ENCODE peak calls at places on chromosomes 13 and 19, in eight cellular contexts. One of them, this sample, is unnamed.
A peak's percentile ranks its signal among the peaks of the same experiment; 100 is the strongest.

GRCh38 chr13:22961835-22962537 is 218.8 kb upstream of the SGCG start:
- DNase-seq in ovary: no peak
- DNase-seq in vagina: no peak
- DNase-seq in esophagus muscularis mucosa: peak; percentile 21
- DNase-seq in heart left ventricle: no peak
- DNase-seq in body of pancreas: no peak
- DNase-seq in esophagus squamous epithelium: no peak
- DNase-seq in tibial nerve: no peak
- DNase-seq in this sample: no peak

GRCh38 chr19:3605770-3606169 is 905 bp downstream of the TBXA2R start:
- DNase-seq in ovary: no peak
- DNase-seq in vagina: no peak
- DNase-seq in esophagus muscularis mucosa: no peak
- DNase-seq in heart left ventricle: no peak
- DNase-seq in body of pancreas: no peak
- DNase-seq in esophagus squamous epithelium: no peak
- DNase-seq in tibial nerve: no peak
- DNase-seq in this sample: no peak

GRCh38 chr13:73365681-73366080 is 306.9 kb downstream of the KLF5 start:
- DNase-seq in ovary: no peak
- DNase-seq in vagina: no peak
- DNase-seq in esophagus muscularis mucosa: no peak
- DNase-seq in heart left ventricle: no peak
- DNase-seq in body of pancreas: no peak
- DNase-seq in esophagus squamous epithelium: no peak
- DNase-seq in tibial nerve: no peak
- DNase-seq in this sample: no peak

GRCh38 chr19:3275583-3276340 is 51.3 kb downstream of the CELF5 start:
- DNase-seq in ovary: peak; percentile 63
- DNase-seq in vagina: no peak
- DNase-seq in esophagus muscularis mucosa: no peak
- DNase-seq in heart left ventricle: peak; percentile 51
- DNase-seq in body of pancreas: peak; percentile 87
- DNase-seq in esophagus squamous epithelium: no peak
- DNase-seq in tibial nerve: peak; percentile 16
- DNase-seq in this sample: peak; percentile 22

GRCh38 chr13:101115762-101116161 is 300.5 kb downstream of the NALCN start:
- DNase-seq in ovary: no peak
- DNase-seq in vagina: no peak
- DNase-seq in esophagus muscularis mucosa: no peak
- DNase-seq in heart left ventricle: no peak
- DNase-seq in body of pancreas: no peak
- DNase-seq in esophagus squamous epithelium: no peak
- DNase-seq in tibial nerve: no peak
- DNase-seq in this sample: no peak

GRCh38 chr19:44607049-44607448 is 6.3 kb upstream of the IGSF23 start:
- DNase-seq in ovary: no peak
- DNase-seq in vagina: no peak
- DNase-seq in esophagus muscularis mucosa: no peak
- DNase-seq in heart left ventricle: no peak
- DNase-seq in body of pancreas: no peak
- DNase-seq in esophagus squamous epithelium: no peak
- DNase-seq in tibial nerve: no peak
- DNase-seq in this sample: no peak

GRCh38 chr13:64684685-64685431 is 2545.3 kb downstream of the PCDH9 start:
- DNase-seq in ovary: no peak
- DNase-seq in vagina: no peak
- DNase-seq in esophagus muscularis mucosa: no peak
- DNase-seq in heart left ventricle: no peak
- DNase-seq in body of pancreas: no peak
- DNase-seq in esophagus squamous epithelium: no peak
- DNase-seq in tibial nerve: no peak
- DNase-seq in this sample: no peak

GRCh38 chr19:4624301-4624700 is 15.0 kb upstream of the TNFAIP8L1 start:
- DNase-seq in ovary: no peak
- DNase-seq in vagina: no peak
- DNase-seq in esophagus muscularis mucosa: no peak
- DNase-seq in heart left ventricle: no peak
- DNase-seq in body of pancreas: no peak
- DNase-seq in esophagus squamous epithelium: no peak
- DNase-seq in tibial nerve: no peak
- DNase-seq in this sample: no peak

DNA sequence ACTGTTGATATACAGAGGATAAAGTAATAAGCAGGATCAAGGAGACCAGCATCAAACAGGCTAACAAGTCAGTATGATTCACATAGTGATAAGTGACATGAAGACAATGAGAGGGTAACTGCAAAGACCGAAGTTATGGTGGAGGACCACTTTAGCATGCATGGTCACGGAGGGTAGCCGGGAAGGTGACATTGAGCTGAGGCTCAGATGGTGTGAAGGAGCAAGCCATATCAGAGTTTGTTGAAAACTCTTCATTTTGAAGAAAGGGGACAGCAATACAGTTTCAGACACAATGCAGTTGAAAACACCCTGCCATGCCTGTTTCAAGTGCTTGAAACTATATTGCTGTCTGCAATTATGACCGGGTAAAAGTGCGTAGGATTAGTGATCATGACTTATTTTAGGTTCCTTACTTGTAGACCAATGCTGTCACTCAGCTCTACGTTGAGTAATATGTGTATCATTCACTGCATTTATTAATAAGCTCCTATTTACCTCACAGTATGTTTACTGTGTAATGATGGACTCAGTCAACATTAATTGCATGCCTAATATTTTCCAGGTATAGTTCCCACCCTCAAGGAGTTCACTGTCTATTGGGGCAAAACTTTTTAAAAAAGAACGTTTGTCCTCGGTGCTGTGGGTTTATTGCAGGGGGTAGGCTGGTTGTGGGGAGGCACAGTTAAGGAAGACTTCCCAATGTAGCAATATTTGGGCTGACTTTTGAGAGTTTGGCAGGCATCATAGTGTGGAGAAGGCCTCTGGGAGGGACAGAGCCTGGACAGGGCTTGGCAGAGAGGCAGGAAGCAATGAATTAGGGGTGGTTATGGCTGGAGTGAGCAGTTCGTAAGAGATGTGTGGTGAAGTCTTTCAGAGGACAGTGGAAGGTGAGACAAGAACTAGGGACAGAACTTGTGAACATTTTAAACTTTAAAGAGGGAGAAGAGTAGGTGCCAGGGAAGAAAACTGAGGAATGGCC is 3.2 kb downstream of the UBAC2 start:
- DNase-seq in ovary: no peak
- DNase-seq in vagina: peak; percentile 22
- DNase-seq in esophagus muscularis mucosa: peak; percentile 31
- DNase-seq in heart left ventricle: no peak
- DNase-seq in body of pancreas: no peak
- DNase-seq in esophagus squamous epithelium: no peak
- DNase-seq in tibial nerve: no peak
- DNase-seq in this sample: no peak
- H3K27me3 ChIP-seq in ovary: no peaks in the 10 kb centered on the region
- H3K27me3 ChIP-seq in vagina: no peaks in the 10 kb centered on the region
- H3K27me3 ChIP-seq in esophagus muscularis mucosa: no peaks in the 10 kb centered on the region
- H3K27me3 ChIP-seq in heart left ventricle: no peaks in the 10 kb centered on the region
- H3K27me3 ChIP-seq in body of pancreas: no peaks in the 10 kb centered on the region
- H3K27me3 ChIP-seq in esophagus squamous epithelium: no peaks in the 10 kb centered on the region
- H3K27me3 ChIP-seq in tibial nerve: no peaks in the 10 kb centered on the region
- H3K27me3 ChIP-seq in this sample: no peaks in the 10 kb centered on the region

GRCh38 chr19:38639679-38640078 is 7.8 kb upstream of the ACTN4 start:
- DNase-seq in ovary: no peak
- DNase-seq in vagina: no peak
- DNase-seq in esophagus muscularis mucosa: no peak
- DNase-seq in heart left ventricle: no peak
- DNase-seq in body of pancreas: no peak
- DNase-seq in esophagus squamous epithelium: no peak
- DNase-seq in tibial nerve: no peak
- DNase-seq in this sample: no peak

GRCh38 chr19:38635483-38636399 is 11.7 kb upstream of the ACTN4 start:
- DNase-seq in ovary: no peak
- DNase-seq in vagina: no peak
- DNase-seq in esophagus muscularis mucosa: no peak
- DNase-seq in heart left ventricle: no peak
- DNase-seq in body of pancreas: no peak
- DNase-seq in esophagus squamous epithelium: no peak
- DNase-seq in tibial nerve: no peak
- DNase-seq in this sample: no peak

GRCh38 chr19:38634757-38635482 is 12.5 kb upstream of the ACTN4 start:
- DNase-seq in ovary: peak; percentile 85
- DNase-seq in vagina: no peak
- DNase-seq in esophagus muscularis mucosa: no peak
- DNase-seq in heart left ventricle: peak; percentile 64
- DNase-seq in body of pancreas: peak; percentile 82
- DNase-seq in esophagus squamous epithelium: no peak
- DNase-seq in tibial nerve: peak; percentile 78
- DNase-seq in this sample: peak; percentile 73

GRCh38 chr19:38640368-38640767 is 7.1 kb upstream of the ACTN4 start:
- DNase-seq in ovary: no peak
- DNase-seq in vagina: no peak
- DNase-seq in esophagus muscularis mucosa: no peak
- DNase-seq in heart left ventricle: peak; percentile 32
- DNase-seq in body of pancreas: no peak
- DNase-seq in esophagus squamous epithelium: no peak
- DNase-seq in tibial nerve: no peak
- DNase-seq in this sample: no peak

GRCh38 chr19:38638461-38638860 is 9.0 kb upstream of the ACTN4 start:
- DNase-seq in ovary: no peak
- DNase-seq in vagina: no peak
- DNase-seq in esophagus muscularis mucosa: no peak
- DNase-seq in heart left ventricle: no peak
- DNase-seq in body of pancreas: no peak
- DNase-seq in esophagus squamous epithelium: no peak
- DNase-seq in tibial nerve: no peak
- DNase-seq in this sample: no peak
- TF ChIP-seq POLR2A in ovary: no peak
- TF ChIP-seq POLR2A in vagina: no peak
- TF ChIP-seq POLR2A in esophagus muscularis mucosa: no peak
- TF ChIP-seq POLR2A in heart left ventricle: no peak
- TF ChIP-seq POLR2A in body of pancreas: no peak
- TF ChIP-seq POLR2A in esophagus squamous epithelium: no peak
- TF ChIP-seq POLR2A in tibial nerve: no peak
- TF ChIP-seq POLR2A in this sample: no peak

DNA sequence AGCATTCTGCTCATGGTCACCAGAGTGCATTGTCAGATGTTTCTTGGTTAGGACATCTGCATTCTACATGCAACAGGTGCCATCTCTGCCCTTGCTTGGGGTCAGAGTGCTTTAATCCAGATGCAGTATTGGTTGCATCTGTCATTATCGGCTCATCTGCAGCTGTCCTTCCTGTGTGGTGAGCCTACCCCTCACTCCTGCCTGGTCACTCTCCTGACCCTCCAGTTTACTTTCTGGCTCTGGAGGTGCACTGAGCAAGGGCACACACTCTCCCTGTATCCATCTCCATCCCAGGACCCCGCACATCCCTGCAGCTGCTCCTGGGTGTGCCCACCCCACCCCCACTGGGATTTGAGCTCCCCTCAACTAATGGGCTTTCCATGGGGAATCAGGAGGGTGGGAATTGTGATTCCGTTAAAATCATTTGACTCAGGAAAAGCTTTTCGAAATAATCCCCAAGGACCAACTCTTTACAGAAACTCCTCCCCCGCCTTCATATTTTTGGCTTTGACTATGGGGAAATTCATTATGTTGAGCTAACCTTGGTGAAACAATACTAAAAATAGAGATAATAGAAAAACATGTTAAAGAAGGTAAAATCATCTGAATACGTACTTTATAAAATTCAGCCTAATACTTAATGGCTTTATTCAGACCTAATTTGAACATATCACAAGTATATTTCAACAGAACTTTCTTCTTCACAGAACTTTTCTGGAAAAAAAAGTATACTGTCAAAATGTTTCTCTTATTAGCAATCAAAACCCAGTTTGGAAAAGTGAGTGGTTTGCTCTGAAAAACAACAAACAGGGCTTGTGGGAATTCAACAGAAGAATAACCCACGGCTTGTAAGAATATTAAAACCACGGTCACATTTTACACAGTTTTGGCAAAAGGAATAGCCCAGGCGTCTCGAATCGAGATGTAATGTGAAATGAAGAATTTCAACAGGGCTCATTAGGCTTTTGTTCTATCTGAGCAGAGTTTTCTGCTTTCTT is 70.4 kb downstream of the COL4A2 start:
- DNase-seq in ovary: no peak
- DNase-seq in vagina: no peak
- DNase-seq in esophagus muscularis mucosa: no peak
- DNase-seq in heart left ventricle: no peak
- DNase-seq in body of pancreas: no peak
- DNase-seq in esophagus squamous epithelium: no peak
- DNase-seq in tibial nerve: no peak
- DNase-seq in this sample: no peak
- H3K4me1 ChIP-seq in ovary: peaks cover 31% of the 10 kb centered on the region
- H3K4me1 ChIP-seq in vagina: peaks cover 19% of the 10 kb centered on the region
- H3K4me1 ChIP-seq in esophagus muscularis mucosa: peaks cover 90% of the 10 kb centered on the region
- H3K4me1 ChIP-seq in heart left ventricle: peaks cover 93% of the 10 kb centered on the region
- H3K4me1 ChIP-seq in body of pancreas: no peaks in the 10 kb centered on the region
- H3K4me1 ChIP-seq in esophagus squamous epithelium: peaks cover 7% of the 10 kb centered on the region
- H3K4me1 ChIP-seq in tibial nerve: peaks cover 85% of the 10 kb centered on the region
- H3K4me1 ChIP-seq in this sample: peaks cover 51% of the 10 kb centered on the region

GRCh38 chr19:47021536-47022139 is 2.0 kb downstream of the NPAS1 start:
- DNase-seq in ovary: no peak
- DNase-seq in vagina: no peak
- DNase-seq in esophagus muscularis mucosa: no peak
- DNase-seq in heart left ventricle: no peak
- DNase-seq in body of pancreas: no peak
- DNase-seq in esophagus squamous epithelium: no peak
- DNase-seq in tibial nerve: no peak
- DNase-seq in this sample: no peak

GRCh38 chr19:47023448-47023794 is 3.8 kb downstream of the NPAS1 start:
- DNase-seq in ovary: no peak
- DNase-seq in vagina: no peak
- DNase-seq in esophagus muscularis mucosa: no peak
- DNase-seq in heart left ventricle: no peak
- DNase-seq in body of pancreas: no peak
- DNase-seq in esophagus squamous epithelium: no peak
- DNase-seq in tibial nerve: no peak
- DNase-seq in this sample: no peak

GRCh38 chr19:47024502-47024901 is 4.9 kb downstream of the NPAS1 start:
- DNase-seq in ovary: no peak
- DNase-seq in vagina: no peak
- DNase-seq in esophagus muscularis mucosa: no peak
- DNase-seq in heart left ventricle: no peak
- DNase-seq in body of pancreas: no peak
- DNase-seq in esophagus squamous epithelium: no peak
- DNase-seq in tibial nerve: no peak
- DNase-seq in this sample: no peak

GRCh38 chr19:47022140-47022536 is 2.5 kb downstream of the NPAS1 start:
- DNase-seq in ovary: no peak
- DNase-seq in vagina: no peak
- DNase-seq in esophagus muscularis mucosa: no peak
- DNase-seq in heart left ventricle: no peak
- DNase-seq in body of pancreas: no peak
- DNase-seq in esophagus squamous epithelium: no peak
- DNase-seq in tibial nerve: no peak
- DNase-seq in this sample: no peak

DNA sequence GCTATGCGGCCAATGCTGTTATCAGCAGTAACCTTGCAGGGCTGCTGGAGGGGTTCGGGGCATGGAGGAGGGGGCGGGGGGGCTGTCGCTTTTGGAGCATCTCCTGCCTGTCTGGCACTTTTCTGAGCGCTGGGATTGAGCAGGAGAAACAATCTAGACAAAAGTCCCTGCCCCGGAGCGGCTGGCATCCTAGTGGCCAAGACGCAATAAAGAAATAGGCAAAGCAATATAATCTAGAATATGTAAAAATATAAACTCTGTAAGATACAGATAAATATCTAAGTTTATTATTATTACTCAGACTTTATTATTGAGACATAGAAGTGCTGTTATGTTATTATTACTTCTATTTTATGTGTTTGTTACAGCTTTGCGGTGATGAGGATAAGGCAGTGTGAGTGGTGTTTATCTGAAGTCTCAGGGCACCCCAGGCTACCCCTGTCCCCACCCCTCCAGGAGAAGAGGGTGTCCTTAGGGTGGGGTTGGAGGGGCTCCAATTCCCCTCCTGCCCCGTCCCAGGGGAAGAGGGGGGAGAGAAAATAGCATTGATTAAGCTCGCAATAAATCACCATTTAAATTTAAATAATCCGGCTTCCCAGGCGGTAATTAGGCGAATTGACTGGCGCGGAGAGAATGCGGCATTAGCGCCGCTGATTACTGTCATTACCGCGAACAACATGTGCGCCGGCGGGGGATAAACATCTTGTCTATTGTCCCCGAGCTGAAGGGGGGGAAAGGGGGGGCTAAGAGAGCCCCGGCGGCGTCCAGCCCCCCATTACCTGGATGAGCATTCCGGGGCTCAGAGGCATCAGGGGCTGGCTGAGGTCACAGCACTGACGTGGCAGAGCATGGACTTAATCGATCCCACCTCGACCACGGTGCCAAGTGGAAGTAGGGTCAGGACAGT is 3.2 kb downstream of the NPAS1 start:
- DNase-seq in ovary: no peak
- DNase-seq in vagina: no peak
- DNase-seq in esophagus muscularis mucosa: no peak
- DNase-seq in heart left ventricle: no peak
- DNase-seq in body of pancreas: no peak
- DNase-seq in esophagus squamous epithelium: no peak
- DNase-seq in tibial nerve: no peak
- DNase-seq in this sample: no peak
- H3K27me3 ChIP-seq in ovary: peaks cover 14% of the 10 kb centered on the region
- H3K27me3 ChIP-seq in vagina: peaks cover 12% of the 10 kb centered on the region
- H3K27me3 ChIP-seq in esophagus muscularis mucosa: peaks cover 92% of the 10 kb centered on the region
- H3K27me3 ChIP-seq in heart left ventricle: peaks cover 44% of the 10 kb centered on the region
- H3K27me3 ChIP-seq in body of pancreas: peaks cover 41% of the 10 kb centered on the region
- H3K27me3 ChIP-seq in esophagus squamous epithelium: peaks cover 38% of the 10 kb centered on the region
- H3K27me3 ChIP-seq in tibial nerve: no peaks in the 10 kb centered on the region
- H3K27me3 ChIP-seq in this sample: peaks cover 36% of the 10 kb centered on the region

This sample was measured in thyroid gland.